ENCODE peak calls at places on chromosomes 12 and 14, in nine cellular contexts. V is AG09319, B is dorsolateral prefrontal cortex, C is activated B cell treated with CpG ODN at 0.5 μM for 24 hours, M is A549, E is mesothelial cell of epicardium, R is neural progenitor cell, X is GM12878, Z is WERI-Rb-1. I is an unnamed sample.

GRCh38 chr12:106428379-106428778 is 70.8 kb downstream of the POLR3B start:
- DNase-seq in V (no peak), B (no peak), C (no peak), M (no peak), E (no peak), R (no peak), X (no peak), Z (no peak), I (no peak)

GRCh38 chr12:57164966-57165365 is 17.5 kb upstream of the LRP1-AS start:
- DNase-seq in V (no peak), B (no peak), C (no peak), M (no peak), E (no peak), R (no peak), X (no peak), Z (no peak), I (no peak)

GRCh38 chr12:106296179-106296877 is 6.2 kb upstream of the TCP11L2 start:
- DNase-seq in V (no peak), B (no peak), C (no peak), M (peak), E (no peak), R (no peak), X (no peak), Z (no peak), I (no peak)

GRCh38 chr12:68746572-68747180 is 700 bp downstream of the SLC35E3 start:
- DNase-seq in V (peak), B (no peak), C (no peak), M (peak), E (peak), R (peak), X (peak), Z (peak), I (no peak)

GRCh38 chr12:132560831-132561783 is 49.3 kb downstream of the LRCOL1 start:
- DNase-seq in V (no peak), B (no peak), C (peak), M (peak), E (peak), R (peak), X (peak), Z (peak), I (peak)

GRCh38 chr14:95943699-95944098 is 67.1 kb downstream of the TUNAR start:
- DNase-seq in V (no peak), B (no peak), C (no peak), M (no peak), E (no peak), R (peak), X (no peak), Z (no peak), I (no peak)

GRCh38 chr14:20469890-20470858 is 968 bp downstream of the PNP start:
- DNase-seq in V (no peak), B (no peak), C (peak), M (peak), E (no peak), R (peak), X (no peak), Z (peak), I (no peak)

GRCh38 chr12:31234955-31235867 is 90.7 kb downstream of the SINHCAF start:
- DNase-seq in V (no peak), B (no peak), C (no peak), M (peak), E (no peak), R (peak), X (no peak), Z (peak), I (no peak)

GRCh38 chr14:87995500-87996275 is 2.7 kb upstream of the GALC start:
- DNase-seq in V (no peak), B (no peak), C (no peak), M (no peak), E (no peak), R (peak), X (no peak), Z (no peak), I (no peak)

GRCh38 chr12:131049002-131049401 is 95.3 kb downstream of the ADGRD1 start:
- DNase-seq in V (no peak), B (peak), C (no peak), M (no peak), E (no peak), R (no peak), X (no peak), Z (no peak), I (no peak)
- TF ChIP-seq CTCF in V (no peak), B (no peak), C (no peak), M (no peak), E (no peak), R (no peak), X (no peak), Z (no peak), I (no peak)

GRCh38 chr12:6493580-6494350 is at the start of gene NCAPD2:
- DNase-seq in V (peak), B (peak), C (peak), M (peak), E (peak), R (peak), X (peak), Z (peak), I (peak)
- TF ChIP-seq CTCF in V (peak), B (no peak), C (no peak), M (no peak), E (peak), R (peak), X (no peak), Z (no peak), I (peak)

GRCh38 chr12:2004113-2004929 is at the start of gene DCP1B:
- DNase-seq in V (peak), B (peak), C (peak), M (peak), E (peak), R (peak), X (peak), Z (peak), I (peak)
- TF ChIP-seq CTCF in V (no peak), B (peak), C (no peak), M (no peak), E (no peak), R (peak), X (no peak), Z (no peak), I (peak)

DNA sequence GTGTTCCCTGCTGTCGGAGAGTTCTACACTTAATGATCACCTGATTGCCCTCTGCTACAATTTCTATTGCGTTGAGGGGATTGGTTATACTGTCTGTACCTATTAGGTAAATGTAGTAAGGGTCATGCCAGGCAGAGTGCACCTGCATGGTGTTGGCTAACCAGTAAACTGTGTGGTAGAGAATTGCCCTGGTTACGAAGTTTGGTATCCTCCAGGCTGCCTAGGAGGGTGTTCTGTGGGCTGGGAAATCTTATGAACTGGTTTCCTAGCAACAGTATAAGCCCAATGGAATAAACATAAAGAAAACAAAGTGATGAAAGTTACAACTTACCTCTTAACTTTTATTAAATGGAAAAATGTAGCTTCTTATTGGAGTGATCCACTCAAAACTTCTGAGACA is 1.4 kb downstream of the CCDC91 start:
- DNase-seq in V (no peak), B (no peak), C (no peak), M (peak), E (no peak), R (no peak), X (no peak), Z (no peak), I (no peak)
- TF ChIP-seq CTCF in V (no peak), B (no peak), C (no peak), M (no peak), E (no peak), R (no peak), X (no peak), Z (no peak), I (no peak)

DNA sequence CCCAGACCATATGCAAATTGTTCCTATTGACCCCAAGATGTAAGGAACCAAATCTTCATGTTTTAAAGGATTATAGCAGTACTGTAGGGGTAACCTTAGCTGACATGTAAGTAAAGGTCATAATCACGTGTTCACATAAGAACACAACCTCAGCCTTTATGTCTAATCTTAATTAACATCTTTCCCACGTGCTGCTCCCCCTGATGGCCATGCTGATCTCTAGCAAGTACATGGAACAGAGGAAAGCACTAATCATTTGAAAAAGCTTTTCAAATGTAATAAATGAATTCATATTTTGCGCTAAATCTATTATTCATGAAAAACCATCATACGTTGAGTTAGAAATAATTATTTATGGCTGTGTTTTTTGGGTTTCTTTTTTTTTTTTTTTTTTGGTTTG is 30.5 kb upstream of the ITPR2 start:
- DNase-seq in V (no peak), B (no peak), C (no peak), M (peak), E (no peak), R (peak), X (no peak), Z (peak), I (no peak)
- TF ChIP-seq CTCF in V (peak), B (no peak), C (no peak), M (no peak), E (no peak), R (peak), X (no peak), Z (peak), I (peak)

GRCh38 chr12:69880566-69880965 is 55.5 kb downstream of the MYRFL start:
- DNase-seq in V (no peak), B (no peak), C (no peak), M (peak), E (no peak), R (peak), X (no peak), Z (no peak), I (no peak)
- TF ChIP-seq CTCF in V (no peak), B (no peak), C (no peak), M (no peak), E (no peak), R (peak), X (no peak), Z (no peak), I (no peak)

GRCh38 chr14:77154421-77154820 is 12.8 kb upstream of the ZDHHC22 start:
- DNase-seq in V (no peak), B (peak), C (no peak), M (no peak), E (no peak), R (no peak), X (no peak), Z (no peak), I (no peak)

GRCh38 chr14:77153802-77154201 is 12.2 kb upstream of the ZDHHC22 start:
- DNase-seq in V (no peak), B (no peak), C (no peak), M (no peak), E (no peak), R (no peak), X (no peak), Z (no peak), I (no peak)

GRCh38 chr14:77151245-77151644 is 9.7 kb upstream of the ZDHHC22 start:
- DNase-seq in V (no peak), B (no peak), C (no peak), M (peak), E (no peak), R (peak), X (no peak), Z (peak), I (no peak)

GRCh38 chr14:77155083-77155482 is 13.5 kb upstream of the ZDHHC22 start:
- DNase-seq in V (no peak), B (no peak), C (no peak), M (no peak), E (no peak), R (no peak), X (no peak), Z (no peak), I (no peak)

GRCh38 chr14:77151918-77152588 is 10.5 kb upstream of the ZDHHC22 start:
- DNase-seq in V (no peak), B (no peak), C (no peak), M (peak), E (no peak), R (no peak), X (no peak), Z (no peak), I (no peak)
- TF ChIP-seq CTCF in V (no peak), B (peak), C (no peak), M (peak), E (no peak), R (peak), X (peak), Z (no peak), I (peak)

GRCh38 chr12:52715416-52715815 is 12.1 kb upstream of the KRT77 start:
- DNase-seq in V (no peak), B (no peak), C (no peak), M (peak), E (no peak), R (peak), X (no peak), Z (peak), I (no peak)
- TF ChIP-seq CTCF in V (no peak), B (no peak), C (no peak), M (no peak), E (no peak), R (peak), X (no peak), Z (peak), I (no peak)

GRCh38 chr14:99755629-99756603 is 37.3 kb upstream of the EML1 start:
- DNase-seq in V (peak), B (peak), C (no peak), M (peak), E (no peak), R (no peak), X (no peak), Z (no peak), I (no peak)

GRCh38 chr14:99758121-99758871 is 34.9 kb upstream of the EML1 start:
- DNase-seq in V (peak), B (peak), C (no peak), M (peak), E (no peak), R (peak), X (no peak), Z (no peak), I (no peak)

GRCh38 chr14:99757331-99758070 is 35.7 kb upstream of the EML1 start:
- DNase-seq in V (peak), B (peak), C (no peak), M (peak), E (no peak), R (no peak), X (no peak), Z (no peak), I (no peak)

GRCh38 chr14:99755068-99755405 is 38.2 kb upstream of the EML1 start:
- DNase-seq in V (no peak), B (no peak), C (no peak), M (no peak), E (no peak), R (no peak), X (no peak), Z (no peak), I (no peak)

GRCh38 chr14:99756796-99757195 is 36.4 kb upstream of the EML1 start:
- DNase-seq in V (no peak), B (peak), C (no peak), M (no peak), E (no peak), R (no peak), X (no peak), Z (no peak), I (no peak)
- TF ChIP-seq CTCF in V (no peak), B (no peak), C (no peak), M (no peak), E (no peak), R (no peak), X (no peak), Z (no peak), I (no peak)

GRCh38 chr12:108109954-108110353 is 19.1 kb upstream of the WSCD2 start:
- DNase-seq in V (no peak), B (no peak), C (no peak), M (no peak), E (no peak), R (no peak), X (no peak), Z (no peak), I (no peak)

GRCh38 chr12:108115123-108115745 is 13.9 kb upstream of the WSCD2 start:
- DNase-seq in V (no peak), B (no peak), C (no peak), M (no peak), E (no peak), R (no peak), X (no peak), Z (no peak), I (no peak)

GRCh38 chr12:108115746-108116125 is 13.4 kb upstream of the WSCD2 start:
- DNase-seq in V (no peak), B (no peak), C (no peak), M (no peak), E (no peak), R (no peak), X (no peak), Z (no peak), I (no peak)

GRCh38 chr12:108110844-108111243 is 18.2 kb upstream of the WSCD2 start:
- DNase-seq in V (no peak), B (no peak), C (no peak), M (no peak), E (no peak), R (no peak), X (no peak), Z (no peak), I (no peak)

DNA sequence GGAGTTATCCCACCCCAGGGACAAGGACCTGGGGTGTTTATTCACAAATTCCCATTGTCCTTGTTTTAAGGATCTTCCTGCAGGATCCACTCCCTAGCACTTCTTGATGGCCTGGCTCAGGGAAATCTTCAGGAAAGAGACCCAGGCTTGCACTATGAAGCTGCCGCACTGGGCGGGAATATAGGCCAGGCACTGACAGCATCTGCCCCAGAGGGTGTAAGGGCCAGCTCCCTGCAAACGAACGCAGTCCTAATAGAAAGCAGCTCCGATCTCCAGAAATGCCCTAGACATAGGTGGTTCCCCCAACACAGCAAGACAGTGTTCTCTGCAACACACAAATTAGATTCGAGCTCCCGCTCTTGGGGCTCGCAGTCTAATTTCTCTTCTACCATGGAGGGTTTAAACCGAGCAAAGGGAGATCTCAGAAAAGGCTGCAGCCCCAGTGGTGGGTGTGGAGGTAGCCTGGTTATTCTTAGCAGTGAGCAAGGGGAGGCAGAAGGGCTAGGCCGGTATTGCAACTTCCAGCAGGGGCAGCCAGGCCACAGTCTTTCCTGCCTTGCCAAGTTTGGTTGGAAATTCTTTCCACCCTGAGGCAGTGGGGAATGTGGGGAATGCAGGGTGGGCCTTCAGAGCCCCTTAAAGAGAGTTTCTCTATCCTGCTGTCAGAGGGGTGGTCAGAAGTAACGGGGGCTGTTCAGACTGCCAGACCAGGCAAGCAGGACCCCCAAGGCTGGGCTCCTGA is 16.1 kb upstream of the WSCD2 start:
- DNase-seq in V (no peak), B (no peak), C (no peak), M (no peak), E (no peak), R (peak), X (no peak), Z (no peak), I (no peak)
- TF ChIP-seq CTCF in V (no peak), B (no peak), C (no peak), M (no peak), E (no peak), R (peak), X (no peak), Z (no peak), I (peak)